ENCODE peak calls at places on chromosomes 7 and 10, in ten cellular contexts. Y is transverse colon, O is stomach, H is A549, Z is tibial nerve, D is ovary, L is sigmoid colon, B is upper lobe of left lung, A is HepG2, E is K562. G is an unnamed sample.

GRCh38 chr10:17229016-17229716 is 1.1 kb downstream of the VIM start:
- DNase-seq in L (peak), Y (peak), Z (peak), H (peak), E (peak), O (peak), B (peak), D (peak), A (no peak), G (peak)

GRCh38 chr10:119597405-119598186 is 832 bp upstream of the TIAL1 start:
- DNase-seq in H (no peak), D (no peak), A (no peak), L (no peak), Y (no peak), E (no peak), O (no peak), Z (no peak), B (no peak), G (no peak)

GRCh38 chr7:45514944-45515343 is 59.2 kb upstream of the ADCY1 start:
- DNase-seq in A (no peak), O (no peak), D (no peak), Z (no peak), H (no peak), E (no peak), B (no peak), Y (no peak), L (no peak), G (no peak)

GRCh38 chr10:71801357-71801756 is 28.0 kb upstream of the VSIR start:
- DNase-seq in D (no peak), H (no peak), B (no peak), Y (no peak), O (no peak), Z (no peak), E (no peak), L (no peak), A (no peak), G (no peak)

GRCh38 chr10:31319602-31320178 is 674 bp downstream of the ZEB1 start:
- DNase-seq in L (no peak), H (no peak), Z (no peak), Y (no peak), A (no peak), O (no peak), E (no peak), D (no peak), B (no peak), G (no peak)

GRCh38 chr10:62907470-62908212 is 91.5 kb upstream of the EGR2 start:
- DNase-seq in E (no peak), D (no peak), L (no peak), A (no peak), O (no peak), H (no peak), Z (no peak), Y (no peak), B (no peak), G (no peak)

GRCh38 chr7:56115852-56116538 is at the start of gene NUPR2:
- DNase-seq in B (peak), Y (peak), D (no peak), L (no peak), Z (no peak), E (no peak), H (no peak), O (peak), A (no peak), G (no peak)

GRCh38 chr10:74474022-74474713 is 323.1 kb downstream of the ADK start:
- DNase-seq in H (no peak), D (no peak), A (no peak), E (no peak), B (no peak), L (no peak), Z (no peak), O (no peak), Y (no peak), G (no peak)

GRCh38 chr10:110610308-110610774 is 33.8 kb upstream of the RBM20 start:
- DNase-seq in L (no peak), Z (peak), E (peak), Y (peak), O (no peak), H (peak), D (no peak), B (no peak), A (peak), G (no peak)

GRCh38 chr10:4215963-4216575 is 431.1 kb upstream of the KLF6 start:
- DNase-seq in L (no peak), D (no peak), Y (no peak), A (no peak), E (no peak), H (no peak), Z (no peak), B (no peak), O (no peak), G (no peak)

GRCh38 chr7:45033931-45034290 is 33.9 kb downstream of the CCM2 start:
- DNase-seq in L (no peak), Z (no peak), A (no peak), B (no peak), Y (no peak), O (no peak), D (no peak), H (no peak), E (no peak), G (no peak)

GRCh38 chr10:3042589-3042988 is 24.8 kb upstream of the PFKP start:
- DNase-seq in B (no peak), Y (no peak), A (no peak), L (no peak), E (no peak), Z (no peak), O (no peak), H (no peak), D (no peak), G (no peak)

GRCh38 chr7:90605055-90605454 is 8.9 kb downstream of the CDK14 start:
- DNase-seq in Z (no peak), D (no peak), Y (no peak), E (no peak), O (no peak), H (no peak), L (no peak), A (no peak), B (no peak), G (no peak)

GRCh38 chr10:78165617-78166016 is 132.0 kb downstream of the RPS24 start:
- DNase-seq in D (no peak), O (no peak), E (no peak), Z (no peak), L (no peak), Y (no peak), A (peak), H (no peak), B (no peak), G (no peak)

GRCh38 chr7:104126411-104126841 is 81.4 kb downstream of the ORC5 start:
- DNase-seq in L (no peak), A (no peak), Z (peak), O (no peak), D (no peak), H (no peak), E (no peak), Y (no peak), B (no peak), G (no peak)

GRCh38 chr10:119859422-119860258 is 13.0 kb downstream of the MCMBP start:
- DNase-seq in H (peak), L (no peak), Y (no peak), O (no peak), Z (no peak), A (peak), D (no peak), B (no peak), E (peak), G (no peak)

GRCh38 chr10:119493155-119493554 is 49.4 kb downstream of the RGS10 start:
- DNase-seq in E (no peak), D (no peak), A (no peak), O (no peak), Y (no peak), L (no peak), B (no peak), H (no peak), Z (no peak), G (no peak)

GRCh38 chr7:91894781-91895480 is 14.4 kb upstream of the MTERF1 start:
- DNase-seq in E (peak), A (no peak), D (no peak), H (no peak), L (no peak), B (no peak), Z (no peak), Y (no peak), O (no peak), G (no peak)

GRCh38 chr10:48444266-48444665 is 137.8 kb downstream of the MAPK8 start:
- DNase-seq in O (peak), A (peak), E (peak), Z (no peak), Y (no peak), L (no peak), D (no peak), H (no peak), B (no peak), G (peak)

GRCh38 chr10:86167101-86167761 is 199.4 kb downstream of the GRID1 start:
- DNase-seq in Y (no peak), E (no peak), B (no peak), O (no peak), H (no peak), Z (no peak), A (no peak), L (peak), D (no peak), G (no peak)

GRCh38 chr7:66557214-66558200 is 71.2 kb upstream of the KCTD7 start:
- DNase-seq in O (peak), L (peak), A (no peak), E (peak), H (peak), Z (peak), B (peak), D (peak), Y (peak), G (no peak)

GRCh38 chr7:131400833-131401593 is 73.3 kb downstream of the MKLN1 start:
- DNase-seq in H (no peak), Z (no peak), D (no peak), Y (no peak), B (no peak), L (no peak), O (no peak), E (no peak), A (peak), G (no peak)

GRCh38 chr10:61465807-61466425 is 12.7 kb upstream of the TMEM26 start:
- DNase-seq in D (no peak), Z (no peak), Y (no peak), O (no peak), E (peak), A (no peak), B (no peak), L (no peak), H (no peak), G (no peak)

GRCh38 chr10:108410231-108410630 is 1245.7 kb upstream of the SORCS1 start:
- DNase-seq in O (no peak), Z (no peak), E (no peak), H (no peak), B (no peak), A (no peak), Y (no peak), D (no peak), L (no peak), G (no peak)

GRCh38 chr10:132463333-132464255 is 66.6 kb downstream of the PWWP2B start:
- DNase-seq in E (no peak), D (no peak), B (no peak), H (no peak), Z (no peak), L (no peak), O (no peak), A (no peak), Y (no peak), G (no peak)

GRCh38 chr7:56218510-56218909 is 102.3 kb upstream of the NUPR2 start:
- DNase-seq in Y (no peak), H (no peak), L (no peak), B (no peak), Z (peak), E (no peak), D (no peak), A (no peak), O (no peak), G (no peak)

GRCh38 chr7:82179311-82179710 is 264.3 kb downstream of the CACNA2D1 start:
- DNase-seq in H (no peak), Y (no peak), E (no peak), B (no peak), A (no peak), L (no peak), Z (no peak), O (no peak), D (no peak), G (no peak)

GRCh38 chr10:48428896-48429295 is 122.4 kb downstream of the MAPK8 start:
- DNase-seq in Y (no peak), B (no peak), Z (no peak), O (no peak), H (no peak), E (no peak), A (no peak), L (no peak), D (no peak), G (no peak)

GRCh38 chr10:131841669-131842139 is 59.1 kb upstream of the PPP2R2D start:
- DNase-seq in E (no peak), Y (no peak), D (no peak), O (no peak), B (peak), H (no peak), Z (no peak), A (no peak), L (peak), G (no peak)

GRCh38 chr10:97771055-97771811 is 566 bp downstream of the SFRP5 start:
- DNase-seq in H (peak), Y (no peak), Z (no peak), B (no peak), A (no peak), D (no peak), L (no peak), E (no peak), O (no peak), G (no peak)

GRCh38 chr10:50314169-50315071 is 63.1 kb upstream of the ASAH2 start:
- DNase-seq in B (no peak), O (no peak), A (no peak), Y (no peak), Z (no peak), L (no peak), H (no peak), D (no peak), E (no peak), G (no peak)

GRCh38 chr7:48337781-48338180 is 166.5 kb downstream of the ABCA13 start:
- DNase-seq in Y (no peak), L (no peak), E (no peak), H (no peak), A (no peak), B (no peak), O (no peak), D (no peak), Z (no peak), G (no peak)

GRCh38 chr10:87961314-87961713 is 97.9 kb downstream of the PTEN start:
- DNase-seq in D (no peak), A (no peak), O (no peak), Y (no peak), L (no peak), B (no peak), H (no peak), E (no peak), Z (no peak), G (no peak)

DNA sequence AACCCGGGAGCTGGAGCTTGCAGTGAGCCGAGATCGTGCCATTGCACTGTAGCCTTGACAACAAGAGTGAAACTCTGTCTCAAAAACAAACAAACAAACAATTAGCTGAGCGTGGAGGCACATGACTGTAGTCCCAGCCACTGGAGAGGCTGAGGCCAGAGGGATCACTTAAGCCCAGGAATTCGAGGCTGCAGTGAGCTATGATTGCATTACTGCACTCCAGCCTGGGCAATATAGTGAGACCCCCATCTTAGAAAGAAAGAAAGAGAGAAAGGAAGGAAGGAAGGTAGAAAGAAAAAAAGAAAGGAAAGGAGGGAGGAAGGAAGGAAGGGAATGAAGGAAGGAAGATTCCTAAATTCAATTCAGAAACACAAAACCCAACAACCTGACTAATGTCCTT is 141.3 kb upstream of the TNRC18 start:
- DNase-seq in E (no peak), L (no peak), A (no peak), B (no peak), D (no peak), Z (no peak), O (no peak), Y (no peak), H (no peak), G (no peak)
- TF ChIP-seq EP300 in E (no peak), L (no peak), A (no peak), B (no peak), D (no peak), Z (no peak), O (no peak), Y (no peak), H (no peak), G (no peak)

DNA sequence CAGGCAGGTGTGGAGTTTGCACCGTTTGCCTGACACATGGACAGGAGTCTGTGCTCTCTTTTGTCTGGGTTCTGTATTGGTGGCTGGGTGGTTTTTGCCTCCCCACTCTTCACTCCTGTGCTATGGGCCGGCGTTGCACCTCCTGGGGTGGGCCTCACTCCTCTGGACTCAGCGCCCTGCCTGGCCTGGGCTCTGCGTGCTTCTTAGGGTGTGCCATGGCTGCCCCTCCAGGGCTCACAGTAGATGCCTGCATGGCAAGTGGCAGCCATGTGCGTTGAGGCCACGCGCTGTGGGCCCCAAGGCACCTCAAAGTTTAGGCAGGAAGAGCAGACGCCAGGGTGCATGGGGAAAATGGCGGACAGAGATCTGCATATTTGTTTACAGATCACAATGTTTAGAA is 319.8 kb downstream of the ADARB2 start:
- DNase-seq in O (peak), A (no peak), H (no peak), D (no peak), Y (no peak), Z (no peak), L (no peak), E (no peak), B (no peak), G (no peak)
- H3K27ac ChIP-seq in O (no peak), A (no peak), H (no peak), D (no peak), Y (no peak), Z (no peak), L (no peak), E (no peak), B (no peak), G (no peak)

DNA sequence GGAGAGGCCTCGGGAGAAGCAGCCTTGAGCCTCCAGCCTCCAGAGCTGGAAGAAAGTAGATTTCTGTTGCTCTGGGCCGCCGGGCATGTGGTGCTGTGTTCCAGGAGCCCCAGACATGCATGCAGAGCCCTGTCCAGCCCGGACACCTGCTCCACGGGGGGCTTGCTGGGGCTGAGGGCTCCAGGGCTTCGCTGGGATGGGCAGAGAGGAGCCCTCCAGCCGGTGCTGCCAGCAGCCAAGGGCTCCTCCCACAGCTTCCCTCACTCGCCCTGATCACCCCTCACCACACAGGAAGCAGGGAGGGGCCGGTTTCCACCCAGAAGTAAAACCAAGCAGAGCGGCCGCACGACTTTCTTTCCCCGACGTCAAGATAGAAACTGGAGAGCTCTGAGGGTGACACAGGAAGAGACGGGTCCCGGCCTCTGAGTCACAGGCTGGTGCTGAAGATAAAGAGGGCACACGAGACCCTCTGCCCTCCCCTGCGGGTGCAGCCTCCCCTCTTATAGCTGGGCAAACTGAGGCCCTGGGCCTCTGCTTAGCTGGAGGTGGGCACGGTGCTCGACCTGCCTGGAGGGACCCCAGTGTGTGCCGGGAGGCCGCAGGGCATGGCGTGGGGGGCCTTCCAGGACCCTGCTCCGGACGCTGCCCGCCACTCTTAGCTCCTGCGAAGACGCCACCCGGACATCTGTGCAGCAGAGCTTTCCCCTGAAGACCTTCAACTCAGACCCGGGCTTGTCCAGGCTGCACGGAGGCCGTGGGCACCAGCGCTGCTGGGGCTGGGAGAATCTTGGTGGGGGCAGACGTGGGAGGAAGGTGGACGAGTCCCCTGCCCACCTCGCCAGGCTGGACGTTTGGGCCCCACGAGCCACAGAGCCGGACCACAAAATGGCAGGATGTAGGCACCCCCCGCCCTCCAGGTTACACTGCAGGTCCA is 31.1 kb downstream of the ADAP1 start:
- DNase-seq in D (peak), O (peak), H (no peak), Y (peak), B (peak), E (peak), A (no peak), Z (peak), L (peak), G (peak)
- TF ChIP-seq POLR2A in D (no peak), O (no peak), H (no peak), Y (peak), B (no peak), E (no peak), A (no peak), Z (peak), L (peak), G (no peak)

GRCh38 chr7:148540041-148540738 is 50.4 kb upstream of the C7orf33 start:
- DNase-seq in Z (peak), A (no peak), D (peak), E (no peak), O (no peak), Y (no peak), B (no peak), H (peak), L (peak), G (no peak)

GRCh38 chr7:148537435-148537834 is 53.1 kb upstream of the C7orf33 start:
- DNase-seq in Z (no peak), O (no peak), A (no peak), L (no peak), Y (no peak), D (no peak), E (no peak), B (no peak), H (no peak), G (no peak)

DNA sequence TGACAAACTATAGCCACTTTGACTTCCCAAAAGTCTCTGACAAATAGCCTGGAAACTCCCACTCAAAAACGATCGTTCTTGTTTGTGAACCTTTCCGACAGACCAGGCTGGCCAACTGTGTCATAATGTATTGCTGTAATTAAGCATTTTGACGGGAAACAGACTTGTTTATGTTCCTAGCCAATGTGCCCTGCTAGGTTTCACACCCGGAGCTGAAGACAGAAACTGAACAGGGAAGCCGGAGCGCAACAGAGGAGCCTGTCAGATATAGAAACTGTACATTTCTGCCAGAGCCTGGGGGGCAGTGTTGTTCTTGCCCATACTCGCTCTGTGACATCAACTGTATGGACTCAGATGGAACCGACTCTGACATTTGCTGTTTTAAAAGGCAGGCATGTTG is 55.3 kb upstream of the C7orf33 start:
- DNase-seq in Y (peak), L (peak), H (no peak), D (no peak), A (no peak), E (peak), O (no peak), B (no peak), Z (no peak), G (no peak)
- TF ChIP-seq EP300 in Y (no peak), L (peak), H (no peak), D (no peak), A (no peak), E (no peak), O (no peak), B (no peak), Z (no peak), G (peak)

DNA sequence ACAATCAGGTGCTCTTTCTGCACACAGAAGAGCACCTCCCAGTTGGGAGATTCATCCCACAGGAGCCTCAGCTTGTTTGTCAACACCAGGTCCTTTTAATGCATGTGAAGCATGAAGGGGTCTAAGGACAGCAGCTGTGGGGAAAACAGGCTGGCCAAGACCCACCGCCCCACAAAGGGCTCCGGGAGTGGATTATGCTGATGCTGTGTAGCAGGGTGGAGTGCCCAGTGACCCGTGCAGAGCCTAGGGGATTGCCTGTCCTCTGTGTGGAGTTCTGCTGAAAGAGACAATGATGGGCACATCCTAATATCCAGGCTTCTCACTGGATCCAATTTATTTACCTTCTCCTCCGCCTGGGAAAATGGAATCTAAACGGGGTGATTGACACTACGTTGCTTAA is 74.0 kb downstream of the PIP4K2A start:
- DNase-seq in Y (no peak), H (no peak), L (no peak), B (no peak), E (no peak), Z (no peak), D (no peak), O (no peak), A (no peak), G (no peak)
- H3K27ac ChIP-seq in Y (no peak), H (no peak), L (no peak), B (no peak), E (no peak), Z (no peak), D (no peak), O (no peak), A (no peak), G (no peak)